ENCODE peak calls at places on chromosome 15, in six cellular contexts. T, B, V, J, R and Y are unnamed samples.

GRCh38 chr15:51312754-51313390 is 25.5 kb downstream of the CYP19A1 start:
- DNase-seq in T (no peak), V (no peak), R (no peak), B (no peak), J (no peak), Y (no peak)

GRCh38 chr15:36484038-36484778 is 95.2 kb upstream of the CDIN1 start:
- DNase-seq in V (no peak), J (no peak), B (no peak), T (no peak), R (no peak), Y (no peak)

GRCh38 chr15:92197761-92198160 is 195.9 kb upstream of the ST8SIA2 start:
- DNase-seq in J (no peak), T (no peak), B (peak; percentile 58), R (no peak), V (no peak), Y (no peak)

GRCh38 chr15:45386420-45386819 is 8.1 kb upstream of the GATM start:
- DNase-seq in R (no peak), J (no peak), V (no peak), T (no peak), B (no peak), Y (no peak)

GRCh38 chr15:76153241-76154197 is 93.7 kb downstream of the TMEM266 start:
- DNase-seq in T (no peak), B (no peak), V (no peak), R (no peak), J (no peak), Y (no peak)

GRCh38 chr15:38683382-38684242 is 119.0 kb upstream of the RASGRP1 start:
- DNase-seq in V (peak; percentile 21), T (peak; percentile 50), J (peak; percentile 58), B (peak; percentile 20), R (peak; percentile 50), Y (no peak)

GRCh38 chr15:31330111-31330785 is 3.6 kb downstream of the KLF13 start:
- DNase-seq in R (no peak), B (no peak), V (no peak), T (no peak), J (no peak), Y (no peak)

GRCh38 chr15:101669744-101670143 is 17.6 kb upstream of the TM2D3 start:
- DNase-seq in V (no peak), R (no peak), J (no peak), T (no peak), B (no peak), Y (no peak)

GRCh38 chr15:45702041-45702440 is 67.2 kb downstream of the SQOR start:
- DNase-seq in T (no peak), V (no peak), R (no peak), B (no peak), J (no peak), Y (no peak)

GRCh38 chr15:86263235-86263634 is 183.6 kb downstream of the AGBL1 start:
- DNase-seq in V (no peak), B (no peak), R (no peak), J (no peak), T (no peak), Y (no peak)

GRCh38 chr15:72380743-72381142 is 4.9 kb upstream of the HEXA start:
- DNase-seq in J (no peak), R (no peak), V (no peak), T (no peak), B (no peak), Y (no peak)

GRCh38 chr15:56989411-56989924 is 71.0 kb downstream of the TCF12 start:
- DNase-seq in T (peak; percentile 5), V (no peak), B (no peak), J (no peak), R (no peak), Y (no peak)

GRCh38 chr15:83207622-83208356 is at the start of gene HDGFL3:
- DNase-seq in J (peak; percentile 27), T (peak; percentile 63), R (peak; percentile 55), V (peak; percentile 28), B (peak; percentile 66), Y (peak; percentile 89)

GRCh38 chr15:76991741-76992645 is 2.9 kb upstream of the PSTPIP1 start:
- DNase-seq in T (no peak), V (no peak), R (no peak), J (no peak), B (no peak), Y (peak; percentile 84)

GRCh38 chr15:42286445-42287029 is 13.3 kb upstream of the TMEM87A start:
- DNase-seq in V (no peak), B (no peak), J (no peak), R (peak; percentile 20), T (no peak), Y (no peak)

GRCh38 chr15:97014001-97014400 is 683.5 kb downstream of the NR2F2 start:
- DNase-seq in J (no peak), B (no peak), T (no peak), V (no peak), R (no peak), Y (no peak)

GRCh38 chr15:69412274-69412673 is 1.9 kb upstream of the KIF23 start:
- DNase-seq in V (no peak), R (no peak), B (no peak), T (no peak), J (no peak), Y (no peak)

GRCh38 chr15:77599899-77600298 is 32.8 kb downstream of the LINGO1 start:
- DNase-seq in T (no peak), V (peak; percentile 85), J (no peak), R (peak; percentile 33), B (peak; percentile 80), Y (no peak)

GRCh38 chr15:47620960-47621681 is 96.2 kb upstream of the SEMA6D start:
- DNase-seq in J (no peak), R (no peak), T (no peak), B (no peak), V (no peak), Y (no peak)

GRCh38 chr15:92714071-92714456 is 58.5 kb upstream of the FAM174B start:
- DNase-seq in J (no peak), B (peak; percentile 71), V (no peak), T (no peak), R (peak; percentile 39), Y (no peak)

GRCh38 chr15:71885390-71885789 is 75.0 kb downstream of the NR2E3 start:
- DNase-seq in T (no peak), J (no peak), V (no peak), B (no peak), R (no peak), Y (no peak)

GRCh38 chr15:80906159-80906775 is 83.4 kb downstream of the MESD start:
- DNase-seq in V (peak; percentile 56), J (no peak), T (no peak), R (no peak), B (no peak), Y (peak; percentile 40)

GRCh38 chr15:76903251-76903681 is 1.9 kb downstream of the SCAPER start:
- DNase-seq in V (peak; percentile 9), B (no peak), J (no peak), T (peak; percentile 48), R (peak; percentile 24), Y (no peak)